ENCODE peak calls at places on chromosomes 13 and 19, in ten cellular contexts. J is tibial artery, F is A549, G is lung, M is PC-3, N is foreskin fibroblast, C is cardiac muscle cell, Y is fibroblast of lung, Z is AG10803, B is IMR-90. X is an unnamed sample.

GRCh38 chr13:51867062-51867461 is 5.3 kb downstream of the CCDC70 start:
- DNase-seq in J (no peak), F (no peak), G (no peak), M (no peak), N (no peak), C (no peak), Y (no peak), Z (no peak), B (no peak), X (no peak)

GRCh38 chr13:97142452-97142851 is 79.7 kb upstream of the MBNL2 start:
- DNase-seq in J (no peak), F (peak), G (no peak), M (no peak), N (no peak), C (peak), Y (no peak), Z (peak), B (no peak), X (no peak)

GRCh38 chr19:50003810-50004419 is 21.3 kb downstream of the VRK3 start:
- DNase-seq in J (peak), F (peak), G (peak), M (peak), N (peak), C (no peak), Y (peak), Z (peak), B (peak), X (peak)

GRCh38 chr13:25375727-25376358 is 4.1 kb downstream of the ATP8A2 start:
- DNase-seq in J (no peak), F (peak), G (peak), M (peak), N (peak), C (peak), Y (peak), Z (peak), B (peak), X (peak)

GRCh38 chr19:35852029-35852780 is at the start of gene NPHS1:
- DNase-seq in J (no peak), F (no peak), G (no peak), M (no peak), N (no peak), C (peak), Y (no peak), Z (no peak), B (no peak), X (no peak)

GRCh38 chr13:28401303-28402056 is 93.4 kb downstream of the FLT1 start:
- DNase-seq in J (no peak), F (no peak), G (no peak), M (peak), N (peak), C (no peak), Y (peak), Z (peak), B (peak), X (peak)

GRCh38 chr13:113724780-113725315 is 34.2 kb upstream of the TMEM255B start:
- DNase-seq in J (peak), F (peak), G (peak), M (peak), N (peak), C (peak), Y (peak), Z (peak), B (peak), X (peak)

GRCh38 chr19:16259385-16260159 is 61.9 kb downstream of the AP1M1 start:
- DNase-seq in J (no peak), F (no peak), G (no peak), M (no peak), N (no peak), C (no peak), Y (no peak), Z (no peak), B (no peak), X (no peak)

GRCh38 chr13:45928196-45928595 is 76.6 kb upstream of the SIAH3 start:
- DNase-seq in J (no peak), F (no peak), G (no peak), M (no peak), N (no peak), C (no peak), Y (no peak), Z (no peak), B (no peak), X (no peak)

GRCh38 chr19:43675269-43675879 is 5.4 kb upstream of the PLAUR start:
- DNase-seq in J (no peak), F (peak), G (peak), M (peak), N (peak), C (no peak), Y (peak), Z (peak), B (peak), X (peak)

GRCh38 chr19:46732172-46732938 is 13.5 kb upstream of the FKRP start:
- DNase-seq in J (no peak), F (no peak), G (no peak), M (no peak), N (no peak), C (no peak), Y (peak), Z (no peak), B (no peak), X (no peak)

GRCh38 chr19:17246681-17247425 is 1.1 kb upstream of the NR2F6 start:
- DNase-seq in J (no peak), F (peak), G (no peak), M (no peak), N (peak), C (no peak), Y (peak), Z (peak), B (peak), X (peak)

GRCh38 chr13:95002968-95003813 is 290.8 kb upstream of the SOX21 start:
- DNase-seq in J (no peak), F (no peak), G (peak), M (no peak), N (peak), C (peak), Y (no peak), Z (no peak), B (no peak), X (no peak)

GRCh38 chr13:110644892-110645521 is 29.7 kb downstream of the NAXD start:
- DNase-seq in J (peak), F (peak), G (peak), M (peak), N (peak), C (peak), Y (peak), Z (peak), B (peak), X (peak)

GRCh38 chr13:38783992-38784875 is 97.4 kb downstream of the FREM2 start:
- DNase-seq in J (no peak), F (no peak), G (peak), M (no peak), N (no peak), C (no peak), Y (peak), Z (no peak), B (no peak), X (no peak)

GRCh38 chr19:43643326-43643725 is 3.7 kb upstream of the CADM4 start:
- DNase-seq in J (no peak), F (no peak), G (no peak), M (no peak), N (peak), C (no peak), Y (no peak), Z (no peak), B (no peak), X (no peak)

GRCh38 chr19:15321739-15322138 is 10.6 kb downstream of the BRD4 start:
- DNase-seq in J (no peak), F (no peak), G (no peak), M (no peak), N (no peak), C (no peak), Y (no peak), Z (no peak), B (no peak), X (no peak)

GRCh38 chr13:101570410-101570809 is 117.9 kb downstream of the ITGBL1 start:
- DNase-seq in J (no peak), F (peak), G (no peak), M (peak), N (no peak), C (no peak), Y (peak), Z (no peak), B (peak), X (no peak)

GRCh38 chr19:35885909-35886308 is 14.4 kb downstream of the NFKBID start:
- DNase-seq in J (no peak), F (no peak), G (no peak), M (no peak), N (no peak), C (no peak), Y (no peak), Z (no peak), B (no peak), X (no peak)

GRCh38 chr13:112892759-112893569 is 76.0 kb upstream of the MCF2L start:
- DNase-seq in J (no peak), F (no peak), G (no peak), M (no peak), N (no peak), C (no peak), Y (no peak), Z (no peak), B (no peak), X (no peak)

GRCh38 chr19:38266070-38266469 is 1.7 kb downstream of the SPINT2 start:
- DNase-seq in J (no peak), F (no peak), G (no peak), M (peak), N (no peak), C (no peak), Y (no peak), Z (no peak), B (no peak), X (no peak)

GRCh38 chr19:49988433-49988832 is 27.5 kb upstream of the SIGLEC11 start:
- DNase-seq in J (no peak), F (no peak), G (no peak), M (peak), N (peak), C (no peak), Y (peak), Z (peak), B (peak), X (peak)

GRCh38 chr13:19845758-19846157 is 17.7 kb downstream of the ZMYM5 start:
- DNase-seq in J (no peak), F (peak), G (no peak), M (peak), N (peak), C (no peak), Y (peak), Z (peak), B (peak), X (peak)

GRCh38 chr19:16888629-16889371 is at the start of gene F2RL3:
- DNase-seq in J (peak), F (no peak), G (peak), M (no peak), N (peak), C (peak), Y (no peak), Z (peak), B (peak), X (no peak)

GRCh38 chr19:22620401-22620800 is 13.7 kb upstream of the ZNF492 start:
- DNase-seq in J (no peak), F (no peak), G (no peak), M (no peak), N (no peak), C (no peak), Y (no peak), Z (no peak), B (no peak), X (no peak)

GRCh38 chr19:9054768-9055167 is 32.1 kb upstream of the OR1M1 start:
- DNase-seq in J (no peak), F (peak), G (no peak), M (peak), N (no peak), C (no peak), Y (no peak), Z (no peak), B (no peak), X (no peak)

GRCh38 chr19:5038631-5039271 is 69.8 kb downstream of the KDM4B start:
- DNase-seq in J (no peak), F (peak), G (no peak), M (peak), N (peak), C (no peak), Y (no peak), Z (peak), B (peak), X (no peak)

GRCh38 chr19:15439821-15440641 is 9.7 kb downstream of the WIZ start:
- DNase-seq in J (no peak), F (no peak), G (no peak), M (no peak), N (no peak), C (no peak), Y (no peak), Z (no peak), B (no peak), X (no peak)

GRCh38 chr13:92843549-92843948 is 383.1 kb upstream of the GPC6 start:
- DNase-seq in J (no peak), F (no peak), G (no peak), M (peak), N (peak), C (no peak), Y (peak), Z (peak), B (peak), X (peak)

GRCh38 chr19:16197188-16197621 is 506 bp upstream of the AP1M1 start:
- DNase-seq in J (peak), F (no peak), G (no peak), M (peak), N (peak), C (no peak), Y (peak), Z (peak), B (peak), X (peak)

GRCh38 chr19:12052057-12052570 is 647 bp downstream of the ZNF878 start:
- DNase-seq in J (no peak), F (no peak), G (no peak), M (peak), N (peak), C (no peak), Y (peak), Z (no peak), B (peak), X (no peak)

GRCh38 chr13:64758520-64758919 is 2471.6 kb downstream of the PCDH9 start:
- DNase-seq in J (no peak), F (no peak), G (no peak), M (no peak), N (peak), C (no peak), Y (peak), Z (peak), B (peak), X (peak)

GRCh38 chr19:13103961-13104847 is 1.5 kb upstream of the LYL1 start:
- DNase-seq in J (peak), F (no peak), G (peak), M (peak), N (no peak), C (peak), Y (no peak), Z (no peak), B (no peak), X (no peak)

GRCh38 chr13:46934749-46935148 is 37.9 kb upstream of the HTR2A start:
- DNase-seq in J (no peak), F (peak), G (no peak), M (no peak), N (no peak), C (no peak), Y (no peak), Z (no peak), B (no peak), X (no peak)

GRCh38 chr19:41320568-41320967 is 10.6 kb downstream of the CCDC97 start:
- DNase-seq in J (no peak), F (no peak), G (no peak), M (no peak), N (no peak), C (no peak), Y (no peak), Z (no peak), B (no peak), X (no peak)
- TF ChIP-seq CTCF in J (no peak), F (no peak), G (no peak), M (no peak), N (no peak), C (no peak), Y (no peak), Z (no peak), B (no peak), X (no peak)

DNA sequence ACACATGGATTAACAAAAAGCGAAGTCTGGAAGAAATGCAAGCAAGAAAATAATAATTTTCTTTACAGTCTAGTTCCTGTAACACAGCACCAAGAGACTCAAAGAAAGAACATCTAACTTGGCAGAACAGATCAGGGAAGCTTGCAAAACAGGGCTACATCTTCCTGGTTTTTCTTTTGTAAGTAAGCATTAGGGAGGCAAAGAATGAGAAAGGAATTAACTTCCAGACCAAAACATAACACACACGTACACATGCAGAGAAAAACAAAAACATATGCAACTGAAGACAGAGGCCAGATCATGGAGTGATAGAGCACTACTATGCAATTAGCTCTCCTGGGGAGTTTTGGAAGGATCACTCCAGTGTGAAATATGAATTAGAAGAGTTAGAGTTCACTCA is 120.5 kb downstream of the DIAPH3 start:
- DNase-seq in J (no peak), F (no peak), G (no peak), M (no peak), N (peak), C (no peak), Y (no peak), Z (peak), B (peak), X (peak)
- H3K4me3 ChIP-seq in J (no peak), F (no peak), G (no peak), M (no peak), N (peak), C (no peak), Y (no peak), Z (no peak), B (no peak), X (no peak)

GRCh38 chr13:37047032-37047431 is 12.5 kb downstream of the SUPT20H start:
- DNase-seq in J (no peak), F (no peak), G (no peak), M (no peak), N (no peak), C (no peak), Y (no peak), Z (no peak), B (no peak), X (no peak)
- TF ChIP-seq CTCF in J (no peak), F (no peak), G (no peak), M (no peak), N (no peak), C (no peak), Y (no peak), Z (no peak), B (no peak), X (no peak)

GRCh38 chr13:79987323-79987722 is 353.6 kb downstream of the SPRY2 start:
- DNase-seq in J (no peak), F (no peak), G (no peak), M (peak), N (peak), C (no peak), Y (no peak), Z (no peak), B (peak), X (no peak)
- H3K4me3 ChIP-seq in J (no peak), F (no peak), G (no peak), M (no peak), N (no peak), C (no peak), Y (no peak), Z (no peak), B (no peak), X (no peak)

GRCh38 chr13:33634526-33635111 is 183.3 kb upstream of the RFC3 start:
- DNase-seq in J (no peak), F (no peak), G (no peak), M (no peak), N (no peak), C (no peak), Y (peak), Z (no peak), B (no peak), X (no peak)
- TF ChIP-seq CTCF in J (no peak), F (no peak), G (no peak), M (no peak), N (no peak), C (no peak), Y (no peak), Z (no peak), B (no peak), X (no peak)

DNA sequence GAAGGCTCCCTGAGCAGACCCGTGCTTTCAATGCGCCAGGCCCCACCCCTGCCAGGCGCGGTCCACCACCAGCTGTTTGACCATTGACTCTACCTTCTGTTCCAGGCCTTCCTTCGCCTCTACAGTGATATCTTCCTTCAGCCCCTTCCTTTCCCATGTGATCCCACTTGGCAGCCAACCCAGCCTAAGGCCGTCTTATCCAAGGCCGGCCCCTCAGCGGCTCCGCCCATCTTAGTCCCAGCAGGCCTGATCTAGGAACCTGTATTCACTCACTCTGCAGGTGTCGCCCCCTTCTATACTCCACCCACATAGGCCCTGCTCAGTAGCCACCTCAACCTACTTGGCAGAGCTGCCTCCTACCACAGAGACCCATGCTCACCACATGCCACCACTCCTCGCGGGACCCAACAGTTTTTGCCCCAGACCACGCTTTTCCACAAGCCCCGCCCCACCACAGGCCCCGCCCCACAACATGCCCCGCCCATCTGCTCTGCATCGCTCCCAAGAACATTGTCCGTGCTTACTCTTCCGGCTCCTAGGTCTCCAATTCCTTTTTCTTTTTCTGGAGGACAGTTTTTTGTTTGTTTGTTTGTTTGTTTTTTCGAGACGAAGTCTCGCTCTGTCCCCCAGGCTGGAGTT is 2.9 kb downstream of the RASIP1 start:
- DNase-seq in J (no peak), F (peak), G (no peak), M (no peak), N (no peak), C (no peak), Y (no peak), Z (no peak), B (no peak), X (no peak)
- H3K4me3 ChIP-seq in J (no peak), F (no peak), G (no peak), M (no peak), N (no peak), C (no peak), Y (no peak), Z (no peak), B (no peak), X (no peak)

GRCh38 chr13:99600318-99600717 is 99.0 kb downstream of the TM9SF2 start:
- DNase-seq in J (no peak), F (no peak), G (no peak), M (no peak), N (no peak), C (peak), Y (no peak), Z (no peak), B (no peak), X (no peak)
- TF ChIP-seq CTCF in J (no peak), F (peak), G (no peak), M (peak), N (no peak), C (peak), Y (no peak), Z (no peak), B (no peak), X (peak)

X was measured in astrocyte of the spinal cord.